ENCODE peak calls at places on chromosomes 2 and 18, in five cellular contexts. G is AG08396; B is GM23338; K is activated CD4-positive, alpha-beta T cell treated with anti-CD3 and anti-CD28 coated beads, Interleukin-2, amount 50 U/mL, for 24 hours; X is NCI-H774. N is an unnamed sample.

GRCh38 chr18:58590827-58591226 is 38.1 kb downstream of the ALPK2 start:
- DNase-seq in G (no peak), B (no peak), K (no peak), X (no peak), N (no peak)

GRCh38 chr2:8149011-8149410 is 532.8 kb upstream of the ID2 start:
- DNase-seq in G (no peak), B (no peak), K (no peak), X (no peak), N (no peak)

GRCh38 chr2:98898423-98898841 is 37.6 kb downstream of the CRACDL start:
- DNase-seq in G (no peak), B (no peak), K (no peak), X (no peak), N (no peak)

GRCh38 chr18:41004320-41004719 is 950.7 kb upstream of the PIK3C3 start:
- DNase-seq in G (no peak), B (peak; percentile 29), K (no peak), X (no peak), N (no peak)

GRCh38 chr2:189412330-189412953 is 28.8 kb upstream of the WDR75 start:
- DNase-seq in G (peak; percentile 21), B (peak; percentile 47), K (no peak), X (peak; percentile 1), N (peak; percentile 52)

GRCh38 chr18:63161032-63161727 is 158.4 kb downstream of the BCL2 start:
- DNase-seq in G (no peak), B (no peak), K (no peak), X (no peak), N (no peak)

GRCh38 chr18:64668563-64668962 is 519.7 kb upstream of the LINC00305 start:
- DNase-seq in G (no peak), B (no peak), K (no peak), X (no peak), N (no peak)

GRCh38 chr2:65351234-65351947 is 81.0 kb downstream of the SPRED2 start:
- DNase-seq in G (no peak), B (no peak), K (no peak), X (no peak), N (no peak)

GRCh38 chr18:9918016-9918680 is 4.3 kb downstream of the VAPA start:
- DNase-seq in G (peak; percentile 16), B (no peak), K (no peak), X (no peak), N (no peak)

GRCh38 chr18:12074734-12075133 is 18.9 kb upstream of the ANKRD62 start:
- DNase-seq in G (no peak), B (no peak), K (no peak), X (no peak), N (no peak)

GRCh38 chr18:54479365-54479764 is 111.7 kb upstream of the DYNAP start:
- DNase-seq in G (no peak), B (peak; percentile 11), K (no peak), X (no peak), N (no peak)

GRCh38 chr2:120896904-120897303 is 161.2 kb downstream of the GLI2 start:
- DNase-seq in G (no peak), B (no peak), K (no peak), X (no peak), N (no peak)

GRCh38 chr2:180258041-180258537 is 251.0 kb upstream of the CWC22 start:
- DNase-seq in G (no peak), B (no peak), K (no peak), X (no peak), N (no peak)

GRCh38 chr2:233195027-233195426 is 56.4 kb upstream of the ATG16L1 start:
- DNase-seq in G (no peak), B (no peak), K (no peak), X (no peak), N (no peak)

GRCh38 chr2:101038455-101039255 is 36.6 kb downstream of the RPL31 start:
- DNase-seq in G (no peak), B (peak; percentile 62), K (no peak), X (no peak), N (no peak)

GRCh38 chr2:11090158-11090557 is 65.1 kb upstream of the SLC66A3 start:
- DNase-seq in G (no peak), B (no peak), K (no peak), X (no peak), N (no peak)

GRCh38 chr18:79947054-79947755 is 4.2 kb downstream of the SLC66A2 start:
- DNase-seq in G (peak; percentile 71), B (no peak), K (no peak), X (no peak), N (no peak)

GRCh38 chr2:190903693-190904450 is 23.3 kb downstream of the GLS start:
- DNase-seq in G (no peak), B (no peak), K (no peak), X (no peak), N (no peak)

GRCh38 chr2:239077260-239077659 is 229.4 kb downstream of the TWIST2 start:
- DNase-seq in G (no peak), B (no peak), K (no peak), X (no peak), N (no peak)

GRCh38 chr2:119435148-119435952 is 3.7 kb downstream of the TMEM37 start:
- DNase-seq in G (no peak), B (no peak), K (no peak), X (no peak), N (no peak)

GRCh38 chr2:180696005-180696404 is 284.4 kb upstream of the UBE2E3 start:
- DNase-seq in G (no peak), B (no peak), K (no peak), X (peak; percentile 73), N (no peak)

GRCh38 chr2:53452957-53453748 is 314.5 kb upstream of the CHAC2 start:
- DNase-seq in G (no peak), B (no peak), K (no peak), X (no peak), N (no peak)

GRCh38 chr2:45067859-45068642 is 58.8 kb upstream of the SIX2 start:
- DNase-seq in G (peak; percentile 45), B (peak; percentile 22), K (no peak), X (no peak), N (no peak)

GRCh38 chr2:70714141-70714905 is 53.7 kb downstream of the ADD2 start:
- DNase-seq in G (no peak), B (no peak), K (no peak), X (no peak), N (no peak)

GRCh38 chr2:25738383-25739343 is 65.3 kb upstream of the DTNB start:
- DNase-seq in G (no peak), B (no peak), K (no peak), X (no peak), N (no peak)

GRCh38 chr2:70735065-70735464 is 32.9 kb downstream of the ADD2 start:
- DNase-seq in G (no peak), B (no peak), K (no peak), X (no peak), N (no peak)

GRCh38 chr2:46363535-46364170 is 66.4 kb downstream of the EPAS1 start:
- DNase-seq in G (peak; percentile 39), B (no peak), K (no peak), X (no peak), N (no peak)

GRCh38 chr2:209946539-209946938 is 55.9 kb upstream of the RPE start:
- DNase-seq in G (no peak), B (no peak), K (no peak), X (no peak), N (no peak)

GRCh38 chr2:42516418-42516817 is 22.6 kb upstream of the KCNG3 start:
- DNase-seq in G (no peak), B (no peak), K (no peak), X (no peak), N (no peak)

GRCh38 chr2:27961997-27962396 is 71.5 kb downstream of the BABAM2 start:
- DNase-seq in G (no peak), B (no peak), K (no peak), X (no peak), N (no peak)